ENCODE peak calls at places on chromosomes 6 and 20, in eight cellular contexts. One of them, this sample, is unnamed.

GRCh38 chr20:57479196-57479595 is 45.7 kb downstream of the CTCFL start:
- DNase-seq in HFFc6: no peak
- DNase-seq in NCI-H774: no peak
- DNase-seq in DMS153: no peak
- DNase-seq in NCI-H1417: no peak
- DNase-seq in T-helper 1 cell: no peak
- DNase-seq in anterior cingulate cortex: no peak
- DNase-seq in psoas muscle: no peak
- DNase-seq in this sample: no peak

GRCh38 chr6:130955755-130956154 is 107.3 kb downstream of the EPB41L2 start:
- DNase-seq in HFFc6: no peak
- DNase-seq in NCI-H774: no peak
- DNase-seq in DMS153: peak
- DNase-seq in NCI-H1417: peak
- DNase-seq in T-helper 1 cell: no peak
- DNase-seq in anterior cingulate cortex: no peak
- DNase-seq in psoas muscle: no peak
- DNase-seq in this sample: peak

GRCh38 chr6:170098428-170099170 is 192.3 kb downstream of the DLL1 start:
- DNase-seq in HFFc6: no peak
- DNase-seq in NCI-H774: no peak
- DNase-seq in DMS153: no peak
- DNase-seq in NCI-H1417: no peak
- DNase-seq in T-helper 1 cell: peak
- DNase-seq in anterior cingulate cortex: no peak
- DNase-seq in psoas muscle: no peak
- DNase-seq in this sample: no peak

GRCh38 chr6:106509420-106510089 is 119.7 kb downstream of the RTN4IP1 start:
- DNase-seq in HFFc6: no peak
- DNase-seq in NCI-H774: no peak
- DNase-seq in DMS153: no peak
- DNase-seq in NCI-H1417: no peak
- DNase-seq in T-helper 1 cell: no peak
- DNase-seq in anterior cingulate cortex: no peak
- DNase-seq in psoas muscle: no peak
- DNase-seq in this sample: no peak

GRCh38 chr6:44117397-44118128 is 9.7 kb downstream of the MRPL14 start:
- DNase-seq in HFFc6: peak
- DNase-seq in NCI-H774: no peak
- DNase-seq in DMS153: no peak
- DNase-seq in NCI-H1417: no peak
- DNase-seq in T-helper 1 cell: no peak
- DNase-seq in anterior cingulate cortex: no peak
- DNase-seq in psoas muscle: no peak
- DNase-seq in this sample: no peak

GRCh38 chr6:158431036-158431435 is 118.8 kb downstream of the TULP4 start:
- DNase-seq in HFFc6: no peak
- DNase-seq in NCI-H774: no peak
- DNase-seq in DMS153: no peak
- DNase-seq in NCI-H1417: no peak
- DNase-seq in T-helper 1 cell: no peak
- DNase-seq in anterior cingulate cortex: no peak
- DNase-seq in psoas muscle: no peak
- DNase-seq in this sample: no peak

GRCh38 chr6:56595490-56596122 is 47.1 kb downstream of the DST start:
- DNase-seq in HFFc6: peak
- DNase-seq in NCI-H774: peak
- DNase-seq in DMS153: no peak
- DNase-seq in NCI-H1417: peak
- DNase-seq in T-helper 1 cell: no peak
- DNase-seq in anterior cingulate cortex: no peak
- DNase-seq in psoas muscle: no peak
- DNase-seq in this sample: peak

GRCh38 chr20:6767536-6768227 is at the start of gene BMP2:
- DNase-seq in HFFc6: no peak
- DNase-seq in NCI-H774: peak
- DNase-seq in DMS153: peak
- DNase-seq in NCI-H1417: peak
- DNase-seq in T-helper 1 cell: no peak
- DNase-seq in anterior cingulate cortex: no peak
- DNase-seq in psoas muscle: peak
- DNase-seq in this sample: peak

GRCh38 chr6:159233365-159234101 is 64.3 kb downstream of the FNDC1 start:
- DNase-seq in HFFc6: no peak
- DNase-seq in NCI-H774: no peak
- DNase-seq in DMS153: no peak
- DNase-seq in NCI-H1417: no peak
- DNase-seq in T-helper 1 cell: no peak
- DNase-seq in anterior cingulate cortex: no peak
- DNase-seq in psoas muscle: no peak
- DNase-seq in this sample: no peak

GRCh38 chr20:37313546-37314091 is 24.2 kb downstream of the MANBAL start:
- DNase-seq in HFFc6: no peak
- DNase-seq in NCI-H774: no peak
- DNase-seq in DMS153: no peak
- DNase-seq in NCI-H1417: no peak
- DNase-seq in T-helper 1 cell: no peak
- DNase-seq in anterior cingulate cortex: no peak
- DNase-seq in psoas muscle: no peak
- DNase-seq in this sample: no peak

GRCh38 chr6:1390071-1390804 is 862 bp downstream of the FOXF2 start:
- DNase-seq in HFFc6: peak
- DNase-seq in NCI-H774: no peak
- DNase-seq in DMS153: no peak
- DNase-seq in NCI-H1417: peak
- DNase-seq in T-helper 1 cell: no peak
- DNase-seq in anterior cingulate cortex: no peak
- DNase-seq in psoas muscle: no peak
- DNase-seq in this sample: no peak

GRCh38 chr20:23361108-23361650 is 803 bp upstream of the GZF1 start:
- DNase-seq in HFFc6: no peak
- DNase-seq in NCI-H774: no peak
- DNase-seq in DMS153: no peak
- DNase-seq in NCI-H1417: no peak
- DNase-seq in T-helper 1 cell: no peak
- DNase-seq in anterior cingulate cortex: no peak
- DNase-seq in psoas muscle: no peak
- DNase-seq in this sample: no peak

GRCh38 chr20:63355781-63356295 is 5.3 kb downstream of the CHRNA4 start:
- DNase-seq in HFFc6: no peak
- DNase-seq in NCI-H774: no peak
- DNase-seq in DMS153: no peak
- DNase-seq in NCI-H1417: no peak
- DNase-seq in T-helper 1 cell: no peak
- DNase-seq in anterior cingulate cortex: no peak
- DNase-seq in psoas muscle: no peak
- DNase-seq in this sample: no peak

GRCh38 chr20:4973330-4974097 is 27.8 kb downstream of the SLC23A2 start:
- DNase-seq in HFFc6: peak
- DNase-seq in NCI-H774: no peak
- DNase-seq in DMS153: no peak
- DNase-seq in NCI-H1417: peak
- DNase-seq in T-helper 1 cell: no peak
- DNase-seq in anterior cingulate cortex: no peak
- DNase-seq in psoas muscle: peak
- DNase-seq in this sample: no peak

GRCh38 chr20:25135031-25135430 is 53.1 kb upstream of the VSX1 start:
- DNase-seq in HFFc6: no peak
- DNase-seq in NCI-H774: no peak
- DNase-seq in DMS153: no peak
- DNase-seq in NCI-H1417: no peak
- DNase-seq in T-helper 1 cell: no peak
- DNase-seq in anterior cingulate cortex: no peak
- DNase-seq in psoas muscle: no peak
- DNase-seq in this sample: no peak

GRCh38 chr6:36028887-36029324 is 1.3 kb downstream of the MAPK14 start:
- DNase-seq in HFFc6: peak
- DNase-seq in NCI-H774: peak
- DNase-seq in DMS153: no peak
- DNase-seq in NCI-H1417: peak
- DNase-seq in T-helper 1 cell: peak
- DNase-seq in anterior cingulate cortex: no peak
- DNase-seq in psoas muscle: peak
- DNase-seq in this sample: peak

GRCh38 chr6:43933111-43933885 is 163.3 kb downstream of the VEGFA start:
- DNase-seq in HFFc6: no peak
- DNase-seq in NCI-H774: no peak
- DNase-seq in DMS153: no peak
- DNase-seq in NCI-H1417: no peak
- DNase-seq in T-helper 1 cell: no peak
- DNase-seq in anterior cingulate cortex: no peak
- DNase-seq in psoas muscle: no peak
- DNase-seq in this sample: no peak

GRCh38 chr6:167997642-167998041 is at the start of gene KIF25:
- DNase-seq in HFFc6: no peak
- DNase-seq in NCI-H774: no peak
- DNase-seq in DMS153: no peak
- DNase-seq in NCI-H1417: no peak
- DNase-seq in T-helper 1 cell: no peak
- DNase-seq in anterior cingulate cortex: no peak
- DNase-seq in psoas muscle: no peak
- DNase-seq in this sample: no peak

GRCh38 chr20:7459123-7459522 is 481.1 kb downstream of the HAO1 start:
- DNase-seq in HFFc6: no peak
- DNase-seq in NCI-H774: no peak
- DNase-seq in DMS153: no peak
- DNase-seq in NCI-H1417: no peak
- DNase-seq in T-helper 1 cell: no peak
- DNase-seq in anterior cingulate cortex: no peak
- DNase-seq in psoas muscle: no peak
- DNase-seq in this sample: no peak

GRCh38 chr6:69835414-69836179 is 30.8 kb upstream of the COL19A1 start:
- DNase-seq in HFFc6: peak
- DNase-seq in NCI-H774: peak
- DNase-seq in DMS153: peak
- DNase-seq in NCI-H1417: peak
- DNase-seq in T-helper 1 cell: no peak
- DNase-seq in anterior cingulate cortex: no peak
- DNase-seq in psoas muscle: no peak
- DNase-seq in this sample: peak

GRCh38 chr6:148322704-148323103 is 19.9 kb upstream of the SASH1 start:
- DNase-seq in HFFc6: no peak
- DNase-seq in NCI-H774: no peak
- DNase-seq in DMS153: no peak
- DNase-seq in NCI-H1417: no peak
- DNase-seq in T-helper 1 cell: no peak
- DNase-seq in anterior cingulate cortex: no peak
- DNase-seq in psoas muscle: no peak
- DNase-seq in this sample: no peak